ENCODE peak calls at places on chromosome 6, in six cellular contexts. V is MCF 10A, Z is WTC11, C is endothelial cell of umbilical vein, W is mesothelial cell of epicardium, X is heart right ventricle. H is an unnamed sample.

GRCh38 chr6:160469153-160469552 is 121.0 kb downstream of the SLC22A3 start:
- DNase-seq in V (no peak), Z (no peak), C (no peak), W (no peak), X (no peak), H (no peak)

GRCh38 chr6:13485303-13485702 is 2.1 kb downstream of the GFOD1 start:
- DNase-seq in V (no peak), Z (no peak), C (peak), W (no peak), X (no peak), H (no peak)

GRCh38 chr6:126546771-126547170 is 206.9 kb downstream of the CENPW start:
- DNase-seq in V (no peak), Z (no peak), C (no peak), W (no peak), X (no peak), H (no peak)

GRCh38 chr6:33589723-33590530 is 9.9 kb upstream of the BAK1 start:
- DNase-seq in V (peak), Z (peak), C (peak), W (no peak), X (no peak), H (peak)

GRCh38 chr6:13724174-13724573 is 12.5 kb upstream of the RANBP9 start:
- DNase-seq in V (peak), Z (no peak), C (no peak), W (no peak), X (no peak), H (no peak)

GRCh38 chr6:56361812-56362211 is 114.4 kb upstream of the COL21A1 start:
- DNase-seq in V (no peak), Z (no peak), C (peak), W (no peak), X (no peak), H (no peak)

GRCh38 chr6:82980086-82980485 is 85.6 kb downstream of the UBE3D start:
- DNase-seq in V (peak), Z (no peak), C (no peak), W (no peak), X (no peak), H (no peak)

GRCh38 chr6:132391391-132392291 is 9.6 kb downstream of the MOXD1 start:
- DNase-seq in V (peak), Z (no peak), C (no peak), W (no peak), X (no peak), H (no peak)

GRCh38 chr6:157133856-157134255 is 189.5 kb downstream of the TMEM242 start:
- DNase-seq in V (no peak), Z (no peak), C (no peak), W (no peak), X (no peak), H (no peak)

GRCh38 chr6:147178355-147178754 is 25.9 kb upstream of the STXBP5 start:
- DNase-seq in V (no peak), Z (no peak), C (no peak), W (no peak), X (no peak), H (no peak)

GRCh38 chr6:1390805-1391511 is 1.6 kb downstream of the FOXF2 start:
- DNase-seq in V (peak), Z (peak), C (no peak), W (no peak), X (no peak), H (no peak)

GRCh38 chr6:111482959-111483735 is at the start of gene REV3L:
- DNase-seq in V (peak), Z (peak), C (peak), W (peak), X (peak), H (peak)

GRCh38 chr6:26554669-26555504 is 16.7 kb downstream of the HMGN4 start:
- DNase-seq in V (peak), Z (peak), C (peak), W (no peak), X (no peak), H (peak)

GRCh38 chr6:159761135-159761872 is 541 bp upstream of the ACAT2 start:
- DNase-seq in V (peak), Z (peak), C (peak), W (no peak), X (peak), H (peak)

GRCh38 chr6:7725849-7726415 is at the start of gene BMP6:
- DNase-seq in V (peak), Z (peak), C (peak), W (peak), X (peak), H (peak)

GRCh38 chr6:12291785-12292604 is 1.8 kb downstream of the EDN1 start:
- DNase-seq in V (peak), Z (peak), C (no peak), W (no peak), X (no peak), H (no peak)

GRCh38 chr6:36362551-36363389 is 24.7 kb downstream of the ETV7 start:
- DNase-seq in V (no peak), Z (no peak), C (no peak), W (no peak), X (no peak), H (no peak)

GRCh38 chr6:110618591-110619267 is 142.3 kb upstream of the SLC22A16 start:
- DNase-seq in V (no peak), Z (no peak), C (peak), W (no peak), X (no peak), H (no peak)

GRCh38 chr6:5054427-5054873 is 30.7 kb upstream of the PPP1R3G start:
- DNase-seq in V (no peak), Z (no peak), C (peak), W (no peak), X (no peak), H (no peak)

GRCh38 chr6:153170511-153170910 is 39.4 kb upstream of the RGS17 start:
- DNase-seq in V (peak), Z (no peak), C (no peak), W (no peak), X (no peak), H (no peak)

GRCh38 chr6:56579155-56579851 is 63.4 kb downstream of the DST start:
- DNase-seq in V (no peak), Z (no peak), C (no peak), W (no peak), X (no peak), H (no peak)

GRCh38 chr6:148758492-148758891 is 11.7 kb downstream of the UST start:
- DNase-seq in V (no peak), Z (no peak), C (no peak), W (no peak), X (no peak), H (no peak)

GRCh38 chr6:72522735-72523141 is 99.1 kb upstream of the KCNQ5 start:
- DNase-seq in V (peak), Z (peak), C (no peak), W (no peak), X (no peak), H (no peak)

GRCh38 chr6:69668916-69669315 is 127.9 kb downstream of the LMBRD1 start:
- DNase-seq in V (no peak), Z (no peak), C (no peak), W (no peak), X (no peak), H (no peak)

GRCh38 chr6:2790588-2790987 is 25.4 kb downstream of the WRNIP1 start:
- DNase-seq in V (no peak), Z (peak), C (no peak), W (no peak), X (no peak), H (no peak)

GRCh38 chr6:109892451-109893435 is 85.4 kb upstream of the GPR6 start:
- DNase-seq in V (peak), Z (peak), C (no peak), W (no peak), X (no peak), H (no peak)

GRCh38 chr6:44431118-44431725 is 43.7 kb downstream of the CDC5L start:
- DNase-seq in V (peak), Z (peak), C (peak), W (no peak), X (no peak), H (peak)

GRCh38 chr6:63553208-63553607 is 19.1 kb upstream of the LOC128125822 start:
- DNase-seq in V (no peak), Z (no peak), C (no peak), W (no peak), X (no peak), H (no peak)

GRCh38 chr6:77447254-77447653 is 16.0 kb downstream of the HTR1B start:
- DNase-seq in V (no peak), Z (no peak), C (peak), W (no peak), X (no peak), H (no peak)

GRCh38 chr6:20953019-20953418 is 418.8 kb downstream of the CDKAL1 start:
- DNase-seq in V (no peak), Z (no peak), C (peak), W (no peak), X (no peak), H (no peak)
- TF ChIP-seq CTCF in V (no peak), Z (no peak), C (peak), W (no peak), X (no peak), H (no peak)

GRCh38 chr6:90302320-90302719 is 5.7 kb upstream of the BACH2 start:
- DNase-seq in V (no peak), Z (no peak), C (no peak), W (no peak), X (no peak), H (no peak)
- TF ChIP-seq CTCF in V (no peak), Z (no peak), C (no peak), W (no peak), X (no peak), H (no peak)

DNA sequence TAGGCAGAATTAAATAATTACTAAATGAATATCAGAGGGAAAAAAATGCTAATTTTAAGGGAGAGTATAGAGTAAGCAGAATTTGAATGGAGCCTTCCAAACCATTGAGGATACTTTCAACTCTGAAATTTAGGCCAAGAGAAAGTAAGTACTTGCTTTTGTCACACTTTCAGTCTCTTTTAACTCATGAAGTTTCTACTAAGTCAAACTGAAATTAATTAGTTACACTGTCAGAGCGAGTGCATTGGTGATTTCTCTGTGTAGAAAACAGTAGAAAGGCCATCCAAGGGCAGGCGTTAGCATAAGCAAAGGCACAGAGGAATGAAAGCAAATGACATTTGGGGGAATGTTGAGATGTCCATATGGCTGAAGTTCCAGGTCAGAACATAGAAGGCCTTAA is 92.9 kb downstream of the PLEKHG1 start:
- DNase-seq in V (no peak), Z (no peak), C (no peak), W (no peak), X (no peak), H (no peak)
- TF ChIP-seq CTCF in V (no peak), Z (no peak), C (no peak), W (no peak), X (no peak), H (no peak)

GRCh38 chr6:107625264-107625663 is 135.3 kb downstream of the SOBP start:
- DNase-seq in V (no peak), Z (no peak), C (no peak), W (no peak), X (no peak), H (no peak)
- TF ChIP-seq CTCF in V (no peak), Z (no peak), C (no peak), W (no peak), X (no peak), H (no peak)

GRCh38 chr6:112618796-112619195 is 271.7 kb downstream of the RFPL4B start:
- DNase-seq in V (peak), Z (peak), C (peak), W (no peak), X (no peak), H (no peak)
- TF ChIP-seq CTCF in V (no peak), Z (no peak), C (no peak), W (no peak), X (no peak), H (peak)

DNA sequence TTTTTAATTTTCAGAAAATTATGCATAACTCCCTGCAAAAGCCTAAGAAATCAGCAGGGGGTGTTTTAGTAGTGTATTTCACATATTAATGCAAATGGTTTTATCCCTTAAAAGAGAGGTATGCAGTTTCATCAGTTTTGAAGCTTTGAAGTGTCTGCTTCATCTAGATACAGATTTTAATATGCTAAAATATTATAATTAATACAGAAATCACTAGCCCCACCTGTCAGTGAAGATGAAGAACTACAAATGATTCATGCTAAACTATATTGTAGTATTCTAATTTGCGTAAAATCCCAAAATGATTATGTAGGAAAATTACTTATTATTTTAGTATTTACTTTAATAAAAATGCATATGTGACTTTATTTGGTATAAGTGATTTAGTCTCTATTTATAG is 2.9 kb upstream of the TFB1M start:
- DNase-seq in V (peak), Z (no peak), C (no peak), W (no peak), X (no peak), H (no peak)
- TF ChIP-seq CTCF in V (no peak), Z (no peak), C (peak), W (no peak), X (no peak), H (peak)

DNA sequence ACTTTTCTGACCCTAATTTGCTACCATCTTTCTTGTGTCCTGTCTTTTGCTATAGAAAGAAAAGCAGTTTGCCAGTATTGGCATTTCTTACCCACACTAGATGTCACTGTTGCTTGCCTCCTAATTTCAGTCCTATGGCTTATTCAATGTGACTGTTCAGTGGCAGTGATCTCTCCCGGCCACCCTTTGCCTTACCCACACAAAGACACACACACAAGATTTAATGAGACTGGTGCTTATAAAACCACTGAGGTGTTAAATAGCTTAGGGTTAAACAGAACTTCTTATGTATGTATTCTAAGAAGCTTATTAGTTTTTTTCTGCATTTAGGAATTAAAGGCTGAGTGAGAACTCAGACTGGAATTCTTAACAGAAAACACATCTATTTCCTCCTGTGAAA is 233.6 kb upstream of the ASCC3 start:
- DNase-seq in V (peak), Z (no peak), C (no peak), W (no peak), X (no peak), H (peak)
- TF ChIP-seq CTCF in V (peak), Z (no peak), C (no peak), W (no peak), X (no peak), H (peak)

GRCh38 chr6:51350308-51350904 is 531.7 kb downstream of the TFAP2B start:
- DNase-seq in V (peak), Z (no peak), C (no peak), W (no peak), X (no peak), H (no peak)
- TF ChIP-seq CTCF in V (peak), Z (peak), C (no peak), W (peak), X (no peak), H (peak)

GRCh38 chr6:163814494-163815364 is 400.2 kb downstream of the QKI start:
- DNase-seq in V (peak), Z (no peak), C (no peak), W (no peak), X (no peak), H (no peak)
- TF ChIP-seq CTCF in V (no peak), Z (no peak), C (no peak), W (no peak), X (no peak), H (no peak)

GRCh38 chr6:35054106-35054742 is 86.9 kb downstream of the TCP11 start:
- DNase-seq in V (no peak), Z (no peak), C (no peak), W (no peak), X (no peak), H (no peak)

GRCh38 chr6:35053701-35054100 is 87.4 kb downstream of the TCP11 start:
- DNase-seq in V (no peak), Z (peak), C (no peak), W (no peak), X (no peak), H (no peak)

GRCh38 chr6:35051393-35051792 is 89.7 kb downstream of the TCP11 start:
- DNase-seq in V (no peak), Z (no peak), C (no peak), W (no peak), X (no peak), H (no peak)

GRCh38 chr6:35051997-35052583 is 89.0 kb downstream of the TCP11 start:
- DNase-seq in V (no peak), Z (no peak), C (no peak), W (no peak), X (no peak), H (no peak)

DNA sequence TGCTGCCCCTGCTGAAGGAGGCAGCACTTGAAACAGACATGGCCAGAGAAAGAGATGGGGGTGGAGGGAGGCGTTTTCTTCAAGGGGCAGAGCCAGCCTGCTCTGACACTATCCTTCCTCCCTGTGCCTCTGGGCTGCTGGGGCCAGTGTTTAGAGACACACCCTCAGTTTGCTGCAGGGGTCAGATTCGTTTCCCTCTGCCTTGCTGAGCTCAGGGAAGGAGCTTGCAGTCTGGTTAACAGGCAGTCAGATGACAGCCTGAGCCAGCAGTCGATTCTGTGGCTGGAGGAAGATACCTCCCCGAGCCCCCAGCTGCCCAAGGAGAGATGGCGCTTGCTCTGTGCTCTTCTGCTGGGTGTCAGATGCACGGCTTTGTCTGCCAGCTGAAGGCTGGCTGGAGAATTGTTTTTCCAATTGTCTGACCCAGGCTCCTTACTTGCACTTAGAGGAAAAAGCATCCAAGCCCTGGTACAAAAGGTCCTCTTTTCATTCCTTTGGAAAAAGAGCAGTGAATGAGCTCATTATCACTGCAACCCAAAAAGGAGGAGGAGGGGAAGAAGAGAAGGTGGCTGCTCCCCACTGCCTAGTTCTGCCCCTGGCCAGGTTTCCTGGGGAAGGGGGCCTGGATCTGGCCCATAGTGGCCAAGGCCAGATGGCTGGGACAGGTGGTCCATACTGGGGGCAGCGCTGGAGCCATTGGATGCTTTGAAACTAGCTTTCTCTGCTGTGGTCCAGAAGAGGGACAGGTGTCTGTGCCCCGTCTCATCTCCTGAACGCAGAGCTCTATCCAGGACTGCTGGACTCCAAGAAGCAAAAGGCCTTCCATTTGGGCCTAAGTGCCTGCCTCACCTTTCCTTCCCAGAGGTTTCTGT is 88.2 kb downstream of the TCP11 start:
- DNase-seq in V (no peak), Z (peak), C (peak), W (no peak), X (no peak), H (no peak)
- TF ChIP-seq CTCF in V (no peak), Z (no peak), C (no peak), W (no peak), X (no peak), H (no peak)